ENCODE peak calls at places on chromosomes 3 and 15, in four cellular contexts. F is type B pancreatic cell, U is upper lobe of left lung, H is dorsolateral prefrontal cortex. C is an unnamed sample.

GRCh38 chr3:18207232-18207631 is 217.9 kb downstream of the SATB1 start:
- DNase-seq in F (no peak), U (no peak), H (no peak), C (no peak)

GRCh38 chr3:13210221-13210975 is 137.2 kb upstream of the IQSEC1 start:
- DNase-seq in F (no peak), U (no peak), H (no peak), C (no peak)

GRCh38 chr15:90749754-90750153 is 32.6 kb downstream of the BLM start:
- DNase-seq in F (no peak), U (no peak), H (no peak), C (no peak)

GRCh38 chr3:113211370-113212154 is at the start of gene BOC:
- DNase-seq in F (no peak), U (peak), H (no peak), C (no peak)

GRCh38 chr15:98626153-98626552 is 22.2 kb upstream of the IGF1R start:
- DNase-seq in F (no peak), U (no peak), H (no peak), C (no peak)

GRCh38 chr3:64327039-64327804 is 102.0 kb upstream of the PRICKLE2 start:
- DNase-seq in F (no peak), U (no peak), H (peak), C (no peak)

GRCh38 chr15:32649336-32649735 is 7.8 kb downstream of the SCG5 start:
- DNase-seq in F (no peak), U (no peak), H (no peak), C (no peak)

GRCh38 chr3:197753263-197753662 is 3.6 kb downstream of the FYTTD1 start:
- DNase-seq in F (no peak), U (no peak), H (no peak), C (no peak)

GRCh38 chr15:78055923-78056713 is 21.4 kb downstream of the TBC1D2B start:
- DNase-seq in F (no peak), U (no peak), H (no peak), C (no peak)

GRCh38 chr3:194682651-194683310 is 2.9 kb upstream of the FAM43A start:
- DNase-seq in F (peak), U (peak), H (peak), C (no peak)

GRCh38 chr15:83114305-83114704 is 6.9 kb downstream of the TM6SF1 start:
- DNase-seq in F (no peak), U (no peak), H (no peak), C (no peak)

GRCh38 chr15:83113881-83114280 is 6.4 kb downstream of the TM6SF1 start:
- DNase-seq in F (no peak), U (no peak), H (no peak), C (no peak)

GRCh38 chr15:83111149-83111548 is 3.7 kb downstream of the TM6SF1 start:
- DNase-seq in F (no peak), U (no peak), H (no peak), C (no peak)

GRCh38 chr15:83112959-83113299 is 5.5 kb downstream of the TM6SF1 start:
- DNase-seq in F (no peak), U (no peak), H (no peak), C (no peak)

DNA sequence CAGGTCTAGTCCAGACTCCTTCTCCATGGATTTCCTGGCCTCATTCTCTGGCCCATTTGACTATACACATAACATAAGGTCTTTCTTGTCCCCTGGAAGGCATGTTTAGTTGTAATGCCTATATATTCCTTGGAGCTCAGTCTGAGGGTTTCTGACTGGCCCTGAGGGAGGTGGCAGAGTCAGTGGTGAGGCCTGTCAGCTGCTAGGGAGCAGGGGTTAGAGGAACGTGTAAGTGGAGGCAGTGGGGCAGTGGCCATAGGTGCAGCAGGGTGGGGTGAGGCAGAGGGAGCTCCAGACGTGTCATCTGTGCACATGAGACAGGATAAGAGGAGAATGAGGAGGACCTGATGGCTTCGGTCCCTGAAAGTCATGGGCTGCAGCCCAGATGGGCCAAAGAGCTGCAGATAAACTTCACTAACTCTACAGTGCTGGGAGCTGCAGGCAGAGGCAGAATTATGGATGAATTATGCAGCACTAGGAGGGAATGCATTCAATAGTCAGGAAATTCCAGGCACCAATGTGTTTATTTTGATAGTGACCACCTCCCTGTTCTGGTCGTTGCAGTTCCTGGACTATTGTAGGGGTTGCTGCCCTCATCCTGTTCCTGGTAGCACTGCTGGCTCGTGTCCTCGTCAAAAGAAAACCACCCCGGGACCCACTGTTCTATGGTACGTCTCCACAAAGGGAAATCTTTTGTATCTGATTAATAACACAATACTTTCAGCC is 5.0 kb downstream of the TM6SF1 start:
- DNase-seq in F (no peak), U (no peak), H (no peak), C (no peak)
- TF ChIP-seq CTCF in F (no peak), U (no peak), H (no peak), C (no peak)

GRCh38 chr15:60696523-60696859 is 217.5 kb upstream of the ICE2 start:
- DNase-seq in F (no peak), U (no peak), H (no peak), C (no peak)

GRCh38 chr15:60695713-60696522 is 217.0 kb upstream of the ICE2 start:
- DNase-seq in F (no peak), U (no peak), H (no peak), C (no peak)

GRCh38 chr15:60690350-60690961 is 211.5 kb upstream of the ICE2 start:
- DNase-seq in F (no peak), U (no peak), H (no peak), C (no peak)

DNA sequence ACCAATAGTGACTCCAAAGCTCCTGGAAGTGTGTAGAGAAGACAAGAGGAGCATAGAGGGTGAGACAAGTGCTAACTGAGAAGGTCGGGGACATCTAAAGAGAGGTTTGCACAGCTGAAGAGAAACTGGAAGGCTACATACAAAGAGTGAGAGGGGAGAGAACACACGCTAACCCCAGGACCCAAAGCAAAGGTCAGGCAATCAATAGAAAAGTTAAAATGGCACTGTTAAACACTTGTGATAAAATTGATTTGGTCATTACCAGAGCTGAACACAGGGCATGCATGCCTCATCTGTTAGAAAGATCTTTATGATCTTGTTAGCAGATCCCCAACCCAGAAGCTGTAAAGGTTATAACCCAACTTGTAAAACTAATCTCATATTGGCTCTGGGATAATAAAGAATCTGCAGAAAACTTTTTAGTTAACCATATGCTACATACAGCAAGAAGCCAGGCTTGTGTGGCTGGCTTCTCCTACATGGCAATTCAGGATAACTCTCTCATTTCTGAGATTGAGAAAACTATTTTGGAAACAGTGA is 212.6 kb upstream of the ICE2 start:
- DNase-seq in F (no peak), U (no peak), H (no peak), C (no peak)
- TF ChIP-seq CTCF in F (no peak), U (no peak), H (no peak), C (no peak)

DNA sequence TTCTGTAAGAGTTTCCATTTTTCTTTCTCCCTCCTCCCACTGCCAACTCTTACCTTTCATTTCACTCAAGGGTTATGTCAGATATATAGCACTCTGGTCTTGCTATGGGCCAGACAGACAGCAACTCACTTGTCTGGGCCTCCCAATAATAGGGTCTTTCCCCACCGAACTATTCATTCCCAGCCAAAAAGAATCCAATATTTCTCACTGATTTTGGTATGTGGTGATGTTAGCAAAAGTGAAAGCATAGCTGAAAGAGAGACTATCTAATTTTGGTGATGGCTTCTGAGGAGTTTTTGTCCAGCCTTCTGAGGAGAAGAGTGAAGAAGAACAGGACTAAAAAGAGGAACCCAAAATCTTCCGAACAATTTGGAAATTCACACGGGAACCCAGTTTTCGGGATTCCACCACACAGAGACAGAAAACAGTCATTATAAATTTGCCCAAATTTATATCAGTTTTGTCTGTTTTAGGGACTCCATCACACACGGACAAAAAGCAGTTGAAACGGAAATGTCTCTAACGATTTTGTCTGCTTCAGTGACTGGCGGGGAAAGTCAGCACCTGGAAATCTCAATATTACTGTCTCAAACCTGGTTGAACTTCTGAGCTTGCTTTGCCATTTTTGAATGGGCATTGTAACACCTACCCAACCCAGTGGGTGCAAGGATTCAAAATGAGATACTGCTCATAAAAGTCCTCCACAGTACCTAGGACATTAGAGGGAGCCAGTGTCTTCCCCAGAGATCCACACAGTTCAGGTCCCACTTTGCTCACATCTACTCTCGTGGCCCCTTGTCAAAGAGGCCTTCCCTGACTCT is 9.1 kb downstream of the CD80 start:
- DNase-seq in F (no peak), U (no peak), H (no peak), C (no peak)
- TF ChIP-seq CTCF in F (no peak), U (no peak), H (no peak), C (no peak)

DNA sequence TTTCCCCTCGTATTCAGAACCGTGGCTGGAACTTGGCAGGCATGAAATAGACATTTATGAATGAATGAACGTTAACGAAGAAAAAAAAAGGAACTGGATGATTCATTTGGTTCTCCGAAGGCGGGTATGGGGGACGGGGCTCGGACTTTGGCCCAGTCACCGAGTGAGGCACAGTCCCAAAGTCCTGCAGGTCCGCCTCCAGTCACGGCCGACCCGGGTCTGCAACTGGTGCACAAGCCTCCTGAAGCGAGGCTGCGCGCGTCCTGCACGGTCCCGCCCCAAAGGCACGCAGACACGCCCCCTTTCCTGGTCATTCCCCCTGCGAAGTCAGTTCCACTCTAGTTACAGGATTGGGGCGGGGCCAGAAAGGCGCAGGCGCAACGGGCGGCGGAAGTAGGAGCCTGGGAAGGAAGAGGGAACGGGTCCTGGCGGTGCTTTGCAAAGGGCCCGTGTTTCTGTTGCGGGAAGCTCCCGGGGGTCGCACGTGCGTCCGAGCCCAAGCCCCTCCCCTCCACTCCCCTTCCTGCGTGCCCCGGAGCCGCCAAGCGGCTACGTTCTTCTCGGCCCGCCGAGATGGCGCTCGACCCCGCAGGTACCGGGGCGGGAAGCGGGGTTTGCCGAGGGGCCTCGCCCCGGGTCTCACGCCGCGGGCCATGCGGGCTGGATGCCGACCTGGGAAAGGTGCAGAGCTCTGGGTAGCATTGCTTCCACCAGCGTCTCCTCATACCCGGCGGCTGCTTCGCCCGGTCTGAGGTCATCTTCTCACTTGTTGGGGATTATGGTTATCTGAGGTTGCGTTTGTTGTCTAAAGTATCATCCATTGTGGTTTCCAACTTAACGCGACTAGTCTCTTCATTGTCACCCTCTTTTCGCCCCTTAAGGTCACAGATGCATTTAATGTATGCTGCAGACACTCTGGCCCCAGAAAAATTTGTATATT is at the start of gene CMC1:
- DNase-seq in F (peak), U (peak), H (peak), C (peak)
- TF ChIP-seq CTCF in F (no peak), U (no peak), H (peak), C (no peak)

GRCh38 chr3:37761583-37761982 is 100.1 kb upstream of the CTDSPL start:
- DNase-seq in F (no peak), U (no peak), H (no peak), C (no peak)

GRCh38 chr3:37762286-37762685 is 99.4 kb upstream of the CTDSPL start:
- DNase-seq in F (no peak), U (no peak), H (no peak), C (no peak)

GRCh38 chr3:37762698-37763097 is 99.0 kb upstream of the CTDSPL start:
- DNase-seq in F (no peak), U (no peak), H (no peak), C (no peak)

GRCh38 chr3:37763338-37763737 is 98.3 kb upstream of the CTDSPL start:
- DNase-seq in F (no peak), U (no peak), H (no peak), C (no peak)

DNA sequence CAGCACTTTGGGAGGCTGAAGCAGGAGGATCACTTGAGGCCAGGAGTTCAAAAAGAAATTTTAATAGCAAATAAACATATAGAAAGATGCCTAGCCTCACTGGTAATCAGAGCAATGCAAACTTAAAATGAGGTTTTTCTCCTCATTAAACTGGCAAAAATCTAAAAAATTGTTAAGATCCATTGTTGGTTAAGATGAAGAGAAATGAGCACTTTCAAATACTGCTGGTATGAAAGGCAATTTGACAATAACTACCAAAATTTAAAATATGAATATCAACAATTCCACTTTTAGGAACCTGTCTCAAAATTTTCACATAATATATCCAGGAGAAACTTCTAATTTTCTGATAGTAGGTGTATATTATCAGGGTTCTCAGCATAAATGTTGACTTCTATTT is 100.6 kb upstream of the CTDSPL start:
- DNase-seq in F (no peak), U (no peak), H (no peak), C (no peak)
- TF ChIP-seq CTCF in F (no peak), U (no peak), H (no peak), C (no peak)

DNA sequence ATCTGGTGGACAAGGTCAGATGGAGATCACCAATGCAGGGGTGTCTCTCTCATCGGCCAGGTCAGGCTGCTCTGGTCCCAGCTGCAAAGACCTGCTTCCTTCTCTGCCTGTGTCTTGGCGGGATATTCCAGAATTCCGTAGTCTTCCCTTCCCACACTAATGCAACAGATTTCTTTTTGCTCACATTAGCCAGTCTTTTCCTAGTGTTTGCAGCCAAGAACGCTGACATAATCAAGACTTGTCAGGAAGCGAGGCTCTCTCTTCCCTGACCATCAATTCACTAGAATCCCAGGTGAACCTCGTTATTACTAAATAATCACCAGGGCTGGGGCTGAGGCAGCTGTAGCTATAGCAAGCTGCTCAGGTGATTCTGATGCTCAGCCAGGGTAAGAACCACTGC is 43.3 kb upstream of the ACKR4 start:
- DNase-seq in F (no peak), U (no peak), H (no peak), C (no peak)
- TF ChIP-seq CTCF in F (no peak), U (no peak), H (no peak), C (no peak)

C was measured in kidney epithelial cell.